ENCODE peak calls at places on chromosomes 3 and 15, in ten cellular contexts. J is left lung, Q is HCT116, W is tibial nerve, K is right atrium auricular region, S is epithelial cell of proximal tubule, D is cardiac muscle cell, P is A549, H is lower leg skin, B is fibroblast of the aortic adventitia. I is an unnamed sample.

GRCh38 chr3:165256554-165256953 is 60.4 kb upstream of the SLITRK3 start:
- DNase-seq in J (no peak), Q (no peak), W (no peak), K (no peak), S (no peak), D (no peak), P (no peak), H (no peak), B (peak; percentile 8), I (no peak)

GRCh38 chr3:16073218-16073617 is 101.3 kb upstream of the GALNT15 start:
- DNase-seq in J (no peak), Q (no peak), W (no peak), K (no peak), S (no peak), D (no peak), P (no peak), H (no peak), B (no peak), I (no peak)

GRCh38 chr15:66780172-66780972 is 78.3 kb downstream of the SMAD6 start:
- DNase-seq in J (no peak), Q (no peak), W (no peak), K (no peak), S (peak; percentile 68), D (peak; percentile 70), P (peak; percentile 61), H (no peak), B (peak; percentile 75), I (peak; percentile 74)

GRCh38 chr3:68808563-68808962 is 123.8 kb downstream of the TAFA4 start:
- DNase-seq in J (no peak), Q (no peak), W (no peak), K (no peak), S (no peak), D (no peak), P (no peak), H (no peak), B (no peak), I (no peak)

GRCh38 chr3:61060421-61060861 is 190.8 kb downstream of the FHIT start:
- DNase-seq in J (no peak), Q (no peak), W (no peak), K (no peak), S (no peak), D (no peak), P (no peak), H (no peak), B (no peak), I (no peak)

GRCh38 chr3:28836199-28836598 is 444.7 kb upstream of the RBMS3 start:
- DNase-seq in J (no peak), Q (no peak), W (no peak), K (no peak), S (no peak), D (no peak), P (no peak), H (no peak), B (no peak), I (no peak)

GRCh38 chr3:171049831-171050444 is 23.4 kb upstream of the SLC2A2 start:
- DNase-seq in J (peak; percentile 47), Q (peak; percentile 45), W (no peak), K (no peak), S (no peak), D (peak; percentile 83), P (peak; percentile 39), H (no peak), B (peak; percentile 69), I (peak; percentile 24)

GRCh38 chr3:46883252-46884185 is 6.0 kb downstream of the PTH1R start:
- DNase-seq in J (no peak), Q (no peak), W (no peak), K (no peak), S (no peak), D (peak; percentile 63), P (no peak), H (no peak), B (peak; percentile 14), I (no peak)

GRCh38 chr15:73374599-73374998 is 5.8 kb upstream of the HCN4 start:
- DNase-seq in J (no peak), Q (no peak), W (no peak), K (peak; percentile 68), S (no peak), D (no peak), P (no peak), H (no peak), B (no peak), I (no peak)

GRCh38 chr15:73375755-73376305 is 7.1 kb upstream of the HCN4 start:
- DNase-seq in J (no peak), Q (no peak), W (no peak), K (peak; percentile 61), S (no peak), D (no peak), P (no peak), H (no peak), B (no peak), I (peak; percentile 10)

GRCh38 chr15:73380661-73381060 is 11.9 kb upstream of the HCN4 start:
- DNase-seq in J (no peak), Q (no peak), W (no peak), K (no peak), S (no peak), D (no peak), P (no peak), H (no peak), B (no peak), I (no peak)

GRCh38 chr15:73375012-73375411 is 6.3 kb upstream of the HCN4 start:
- DNase-seq in J (no peak), Q (no peak), W (no peak), K (no peak), S (no peak), D (no peak), P (no peak), H (no peak), B (no peak), I (no peak)

GRCh38 chr15:73378089-73378488 is 9.3 kb upstream of the HCN4 start:
- DNase-seq in J (no peak), Q (no peak), W (no peak), K (no peak), S (no peak), D (no peak), P (no peak), H (no peak), B (no peak), I (no peak)
- TF ChIP-seq CTCF in J (no peak), Q (no peak), W (no peak), K (no peak), S (no peak), D (no peak), P (no peak), H (no peak), B (no peak), I (no peak)

GRCh38 chr15:32718822-32719716 is 1.3 kb downstream of the GREM1 start:
- DNase-seq in J (peak; percentile 72), Q (no peak), W (no peak), K (no peak), S (no peak), D (peak; percentile 32), P (peak; percentile 31), H (no peak), B (no peak), I (no peak)
- H3K4me3 ChIP-seq in J (peak overlapping the region; percentile 17), Q (no peak overlapping the region), W (peak overlapping the region; percentile 3), K (peak overlapping the region; percentile 19), S (peak overlapping the region; percentile 53), D (peak overlapping the region; percentile 21), P (peak overlapping the region; percentile 41), H (peak overlapping the region; percentile 3), B (peak overlapping the region; percentile 83), I (peak overlapping the region; percentile 59)

GRCh38 chr3:114176487-114176886 is 2.4 kb downstream of the DRD3 start:
- DNase-seq in J (no peak), Q (no peak), W (no peak), K (no peak), S (no peak), D (no peak), P (no peak), H (no peak), B (no peak), I (no peak)

GRCh38 chr3:114176890-114177289 is 2.0 kb downstream of the DRD3 start:
- DNase-seq in J (no peak), Q (no peak), W (no peak), K (no peak), S (no peak), D (no peak), P (no peak), H (no peak), B (no peak), I (no peak)

GRCh38 chr3:114175204-114175987 is 3.5 kb downstream of the DRD3 start:
- DNase-seq in J (no peak), Q (no peak), W (no peak), K (no peak), S (no peak), D (no peak), P (no peak), H (no peak), B (no peak), I (no peak)

GRCh38 chr3:114178770-114179368 is at the start of gene DRD3:
- DNase-seq in J (no peak), Q (no peak), W (no peak), K (no peak), S (no peak), D (peak; percentile 74), P (no peak), H (no peak), B (peak; percentile 65), I (peak; percentile 14)

DNA sequence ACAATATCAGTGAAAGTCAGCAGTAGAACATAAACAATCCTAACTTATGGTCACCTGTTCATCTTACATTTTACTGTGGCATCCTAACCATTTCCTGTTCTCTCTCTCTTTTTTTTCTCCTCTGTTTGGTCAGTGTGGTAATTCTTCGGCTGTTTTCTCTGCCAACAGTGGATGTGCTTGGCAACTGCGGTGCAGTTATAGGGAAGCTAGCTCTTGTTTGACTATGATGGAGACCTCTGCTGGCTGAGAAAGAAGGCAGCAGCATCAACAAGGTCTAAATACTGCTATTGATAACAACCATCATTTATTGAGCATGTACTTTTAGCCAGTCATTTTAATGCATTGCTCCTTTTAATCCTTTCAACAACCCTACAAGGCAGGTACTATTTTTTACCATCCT is 723 bp upstream of the DRD3 start:
- DNase-seq in J (no peak), Q (peak; percentile 15), W (no peak), K (no peak), S (no peak), D (peak; percentile 56), P (no peak), H (no peak), B (peak; percentile 63), I (peak; percentile 9)
- TF ChIP-seq CTCF in J (no peak), Q (peak; percentile 34), W (no peak), K (no peak), S (peak; percentile 45), D (peak; percentile 43), P (peak; percentile 36), H (no peak), B (peak; percentile 55), I (peak; percentile 26)

DNA sequence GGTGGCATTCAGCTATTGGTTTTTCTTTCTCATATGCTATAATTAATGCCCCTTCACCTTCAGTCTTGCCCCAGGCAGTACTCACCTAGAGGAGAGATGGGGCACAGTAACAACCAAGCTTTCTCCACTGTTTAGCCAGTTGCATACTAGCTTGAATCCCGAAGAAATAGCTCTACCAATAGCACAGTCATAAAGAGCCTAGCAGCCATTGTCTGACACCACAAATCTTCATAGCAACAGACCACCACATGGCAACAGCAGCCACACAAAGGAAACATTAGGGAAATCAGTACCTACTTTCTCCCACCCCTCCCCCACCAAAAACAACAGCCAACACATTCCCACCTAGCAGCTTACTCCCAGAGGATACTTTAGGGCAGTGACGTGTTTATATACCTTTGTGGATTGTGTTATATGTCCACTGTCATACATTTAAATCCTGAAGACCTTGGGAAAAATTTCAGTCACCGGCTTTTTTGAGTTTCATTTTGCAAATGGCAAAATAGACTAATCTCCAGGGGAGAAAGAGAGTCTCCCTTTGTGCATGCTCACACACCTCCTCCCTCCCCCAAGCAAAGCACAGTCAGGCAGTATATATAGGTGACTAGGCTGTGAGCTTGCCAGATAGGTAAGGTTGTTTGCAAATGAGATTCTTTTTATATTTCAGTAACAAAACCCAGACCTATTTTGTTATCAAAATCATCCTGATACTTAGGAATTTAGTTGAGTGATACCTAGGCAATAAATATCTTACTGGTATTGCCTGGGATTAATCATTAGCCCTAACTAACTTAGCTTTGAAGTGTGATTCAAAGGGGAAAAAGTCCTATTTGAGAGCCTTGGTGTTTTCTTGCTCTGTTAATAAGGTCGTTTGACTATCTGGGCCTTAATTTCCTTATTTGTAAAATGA is 140.6 kb downstream of the RBPMS2 start:
- DNase-seq in J (no peak), Q (no peak), W (no peak), K (no peak), S (peak; percentile 72), D (peak; percentile 53), P (no peak), H (no peak), B (no peak), I (no peak)
- H3K4me3 ChIP-seq in J (no peak overlapping the region), Q (no peak overlapping the region), W (no peak overlapping the region), K (no peak overlapping the region), S (peak overlapping the region; percentile 21), D (no peak overlapping the region), P (no peak overlapping the region), H (no peak overlapping the region), B (no peak overlapping the region), I (no peak overlapping the region)

I was measured in HFF-Myc.